ENCODE peak calls at places on chromosomes 16 and 17, in six cellular contexts. X, H, A, T, U and E are unnamed samples.

GRCh38 chr16:28140788-28141618 is 70.8 kb downstream of the XPO6 start:
- DNase-seq in X (no peak), H (no peak), A (no peak), T (no peak), U (no peak), E (no peak)

GRCh38 chr16:87688876-87689815 is 76.6 kb downstream of the KLHDC4 start:
- DNase-seq in X (no peak), H (no peak), A (no peak), T (no peak), U (no peak), E (no peak)

GRCh38 chr17:70976447-70976846 is 807.1 kb downstream of the KCNJ2 start:
- DNase-seq in X (no peak), H (no peak), A (no peak), T (no peak), U (no peak), E (no peak)

GRCh38 chr17:40373324-40373723 is 8.8 kb upstream of the GJD3 start:
- DNase-seq in X (peak), H (peak), A (no peak), T (no peak), U (no peak), E (no peak)

GRCh38 chr17:35801583-35802224 is 6.3 kb upstream of the MMP28 start:
- DNase-seq in X (no peak), H (no peak), A (no peak), T (no peak), U (no peak), E (no peak)

GRCh38 chr17:31561469-31562412 is 170.3 kb downstream of the RAB11FIP4 start:
- DNase-seq in X (no peak), H (peak), A (no peak), T (no peak), U (no peak), E (no peak)

GRCh38 chr16:55474821-55475220 is 4.2 kb upstream of the MMP2 start:
- DNase-seq in X (no peak), H (no peak), A (no peak), T (no peak), U (no peak), E (no peak)

GRCh38 chr17:55601874-55602364 is 90.7 kb upstream of the SMIM36 start:
- DNase-seq in X (peak), H (peak), A (peak), T (no peak), U (no peak), E (no peak)

GRCh38 chr16:31006589-31006988 is 3.8 kb downstream of the STX1B start:
- DNase-seq in X (no peak), H (no peak), A (no peak), T (no peak), U (no peak), E (no peak)

GRCh38 chr17:48752399-48753288 is 24.1 kb upstream of the HOXB13 start:
- DNase-seq in X (no peak), H (no peak), A (no peak), T (no peak), U (no peak), E (no peak)

GRCh38 chr17:57782051-57782490 is 37.0 kb upstream of the CCDC182 start:
- DNase-seq in X (no peak), H (no peak), A (no peak), T (no peak), U (no peak), E (no peak)

GRCh38 chr17:57186231-57187019 is 69.9 kb upstream of the MSI2 start:
- DNase-seq in X (no peak), H (no peak), A (no peak), T (no peak), U (no peak), E (no peak)

GRCh38 chr17:50186661-50187402 is 14.6 kb downstream of the COL1A1 start:
- DNase-seq in X (no peak), H (peak), A (no peak), T (no peak), U (no peak), E (no peak)

GRCh38 chr16:24851700-24852099 is 5.9 kb downstream of the SLC5A11 start:
- DNase-seq in X (peak), H (peak), A (no peak), T (no peak), U (no peak), E (no peak)

GRCh38 chr16:10466861-10467260 is 81.0 kb downstream of the ATF7IP2 start:
- DNase-seq in X (no peak), H (no peak), A (no peak), T (no peak), U (no peak), E (no peak)

GRCh38 chr17:50556803-50557202 is 3.7 kb upstream of the CACNA1G start:
- DNase-seq in X (no peak), H (no peak), A (no peak), T (no peak), U (no peak), E (no peak)

GRCh38 chr17:2218426-2218825 is 85.2 kb downstream of the SMG6 start:
- DNase-seq in X (peak), H (no peak), A (peak), T (no peak), U (no peak), E (no peak)

GRCh38 chr16:1915732-1916653 is 2.2 kb downstream of the HS3ST6 start:
- DNase-seq in X (no peak), H (no peak), A (no peak), T (no peak), U (no peak), E (no peak)

GRCh38 chr17:37755455-37755854 is 10.6 kb upstream of the HNF1B start:
- DNase-seq in X (no peak), H (no peak), A (no peak), T (no peak), U (no peak), E (no peak)

GRCh38 chr16:760498-761343 is at the start of gene MSLN:
- DNase-seq in X (peak), H (no peak), A (peak), T (no peak), U (no peak), E (peak)

GRCh38 chr16:85557083-85557975 is 55.8 kb upstream of the GSE1 start:
- DNase-seq in X (peak), H (no peak), A (peak), T (peak), U (no peak), E (no peak)

GRCh38 chr16:82694239-82694874 is 67.6 kb downstream of the CDH13 start:
- DNase-seq in X (peak), H (peak), A (peak), T (no peak), U (no peak), E (no peak)

GRCh38 chr16:88505405-88506082 is 52.5 kb downstream of the ZFPM1 start:
- DNase-seq in X (peak), H (no peak), A (peak), T (peak), U (no peak), E (no peak)

GRCh38 chr17:3222505-3222904 is 15.0 kb downstream of the OR1A1 start:
- DNase-seq in X (no peak), H (no peak), A (no peak), T (no peak), U (no peak), E (no peak)

GRCh38 chr17:80917716-80918560 is 73.7 kb upstream of the CHMP6 start:
- DNase-seq in X (no peak), H (no peak), A (no peak), T (peak), U (no peak), E (peak)

GRCh38 chr17:15479697-15480096 is 12.3 kb upstream of the CDRT4 start:
- DNase-seq in X (no peak), H (peak), A (no peak), T (no peak), U (no peak), E (no peak)

GRCh38 chr16:22848451-22848850 is 34.5 kb downstream of the HS3ST2 start:
- DNase-seq in X (peak), H (no peak), A (no peak), T (no peak), U (no peak), E (no peak)

GRCh38 chr17:39306509-39307212 is 80.9 kb upstream of the STAC2 start:
- DNase-seq in X (no peak), H (peak), A (no peak), T (no peak), U (no peak), E (no peak)

GRCh38 chr17:9241371-9241712 is 220.0 kb downstream of the NTN1 start:
- DNase-seq in X (no peak), H (no peak), A (no peak), T (no peak), U (no peak), E (no peak)

GRCh38 chr17:6654816-6655731 is 3.5 kb downstream of the C17orf100 start:
- DNase-seq in X (peak), H (no peak), A (peak), T (peak), U (no peak), E (no peak)

GRCh38 chr16:65991149-65991701 is 375.3 kb upstream of the CDH5 start:
- DNase-seq in X (no peak), H (no peak), A (no peak), T (no peak), U (no peak), E (no peak)

GRCh38 chr16:70749681-70750601 is 51.0 kb downstream of the VAC14 start:
- DNase-seq in X (no peak), H (no peak), A (no peak), T (no peak), U (no peak), E (no peak)

GRCh38 chr17:4535667-4536258 is 19.4 kb downstream of the MYBBP1A start:
- DNase-seq in X (no peak), H (no peak), A (no peak), T (no peak), U (no peak), E (no peak)

GRCh38 chr16:84897911-84898377 is 78.2 kb downstream of the CRISPLD2 start:
- DNase-seq in X (peak), H (no peak), A (no peak), T (no peak), U (no peak), E (no peak)

GRCh38 chr16:86355538-86355937 is 154.8 kb upstream of the FOXF1 start:
- DNase-seq in X (peak), H (peak), A (peak), T (no peak), U (no peak), E (no peak)

GRCh38 chr16:84890427-84890826 is 70.6 kb downstream of the CRISPLD2 start:
- DNase-seq in X (no peak), H (no peak), A (no peak), T (no peak), U (no peak), E (no peak)

DNA sequence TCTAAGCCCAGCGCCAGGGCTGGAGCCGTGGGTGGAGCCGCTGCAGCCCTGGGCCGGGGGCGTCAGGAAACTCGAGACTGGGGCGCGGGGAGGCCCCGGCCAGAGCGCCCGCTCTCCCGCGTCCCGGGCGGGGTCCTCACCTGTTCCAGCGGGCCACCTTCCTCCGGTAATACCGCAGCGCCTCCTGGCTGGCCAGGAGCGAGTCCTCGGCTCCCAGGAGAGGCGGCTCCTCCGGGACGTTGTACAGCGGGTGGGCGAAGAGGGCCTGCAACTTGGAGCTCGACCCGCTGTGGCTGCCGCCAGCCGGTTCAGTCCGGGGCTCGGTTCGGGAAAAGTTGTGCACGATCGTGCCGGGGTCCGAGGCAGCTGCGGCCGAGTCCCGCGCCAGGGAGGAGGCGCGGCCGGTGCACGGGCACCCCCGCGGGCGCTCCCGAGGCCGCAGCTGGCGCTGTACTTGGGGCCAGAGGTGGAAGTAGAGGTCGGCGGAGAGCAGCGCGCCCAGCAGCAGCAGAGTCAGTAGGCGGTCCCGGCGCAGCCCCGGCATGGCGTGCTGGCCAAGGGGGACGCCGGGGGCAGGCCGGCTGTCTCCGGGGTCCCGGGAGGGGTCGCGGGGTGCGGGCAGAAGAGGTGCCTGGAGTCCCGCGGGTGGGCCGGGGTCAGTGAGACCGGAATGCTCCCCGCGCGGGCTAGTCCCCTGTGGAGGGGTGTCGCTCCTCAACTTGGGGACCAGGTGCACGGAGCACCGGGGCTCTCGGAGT is 865 bp downstream of the FAM20A start:
- DNase-seq in X (peak), H (no peak), A (no peak), T (peak), U (no peak), E (no peak)
- TF ChIP-seq CTCF in X (peak), H (no peak), A (peak), T (no peak), U (peak), E (peak)

DNA sequence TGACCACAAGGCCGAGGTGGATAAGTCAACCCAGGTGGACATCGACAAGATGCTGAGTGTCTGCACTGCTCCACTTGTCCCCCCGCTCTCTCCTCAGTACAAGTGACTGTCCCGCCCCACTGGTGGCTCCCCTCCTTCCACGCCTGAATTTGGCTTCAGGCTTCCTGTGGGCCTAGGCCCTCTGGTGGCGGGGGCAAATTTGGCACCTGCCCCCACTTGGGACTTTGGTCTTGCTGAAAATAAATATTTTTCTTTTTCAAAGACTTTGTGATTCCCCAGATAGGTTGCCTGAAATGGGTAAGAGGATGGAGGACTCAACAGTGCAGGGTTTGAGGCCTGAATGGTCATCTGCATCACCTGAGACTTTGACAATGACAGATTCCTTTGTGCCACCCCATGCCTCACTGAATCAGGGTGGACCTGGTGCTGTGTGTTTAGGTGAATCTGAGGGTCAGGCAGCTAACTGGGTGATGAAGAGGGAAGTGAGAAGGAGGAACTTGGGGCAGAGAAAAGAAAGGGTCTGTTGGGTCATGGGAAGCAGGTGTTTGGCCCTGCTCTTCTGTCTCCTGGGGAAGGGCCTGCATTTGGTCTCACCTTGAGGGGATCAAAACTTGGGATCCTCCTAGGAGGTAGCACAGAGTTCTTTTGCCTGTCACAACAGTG is 2.0 kb downstream of the C16orf86 start:
- DNase-seq in X (no peak), H (no peak), A (no peak), T (no peak), U (no peak), E (no peak)
- TF ChIP-seq CTCF in X (peak), H (no peak), A (no peak), T (no peak), U (no peak), E (no peak)

GRCh38 chr17:29593546-29594440 is 861 bp downstream of the ANKRD13B start:
- DNase-seq in X (no peak), H (peak), A (peak), T (no peak), U (no peak), E (peak)
- TF ChIP-seq CTCF in X (peak), H (peak), A (peak), T (peak), U (no peak), E (peak)

GRCh38 chr16:77599793-77600415 is 122.4 kb upstream of the NUDT7 start:
- DNase-seq in X (peak), H (peak), A (peak), T (no peak), U (no peak), E (no peak)
- TF ChIP-seq CTCF in X (peak), H (peak), A (peak), T (peak), U (peak), E (peak)